ENCODE peak calls at places on chromosomes 2 and 18, in eight cellular contexts. Z, G, M, L, R, U, S and X are unnamed samples.

GRCh38 chr2:105755895-105756294 is 11.2 kb downstream of the NCK2 start:
- DNase-seq in Z (no peak), G (no peak), R (no peak), M (no peak), L (no peak), U (no peak), S (no peak), X (no peak)

GRCh38 chr2:233855345-233855744 is 1.0 kb upstream of the HJURP start:
- DNase-seq in R (no peak), G (no peak), U (no peak), M (no peak), Z (no peak), L (no peak), S (no peak), X (no peak)

GRCh38 chr18:37274309-37274987 is 291.1 kb downstream of the CELF4 start:
- DNase-seq in S (no peak), M (no peak), U (no peak), R (no peak), L (no peak), Z (no peak), G (no peak), X (no peak)

GRCh38 chr2:240643093-240643810 is 18.0 kb downstream of the GPR35 start:
- DNase-seq in Z (no peak), M (no peak), R (no peak), U (peak; percentile 10), L (no peak), S (peak; percentile 8), G (no peak), X (no peak)

GRCh38 chr2:21822505-21822904 is 698.7 kb downstream of the TDRD15 start:
- DNase-seq in M (no peak), U (no peak), R (no peak), Z (no peak), S (no peak), G (no peak), L (peak; percentile 26), X (no peak)

GRCh38 chr18:2847341-2848144 is 737 bp downstream of the EMILIN2 start:
- DNase-seq in M (peak; percentile 23), L (peak; percentile 31), R (no peak), U (peak; percentile 50), S (peak; percentile 46), G (peak; percentile 45), Z (no peak), X (no peak)

GRCh38 chr18:59669872-59670657 is 27.2 kb downstream of the CCBE1 start:
- DNase-seq in G (no peak), R (no peak), Z (no peak), M (no peak), U (no peak), L (no peak), S (no peak), X (no peak)

GRCh38 chr2:23757686-23758433 is 169.1 kb downstream of the ATAD2B start:
- DNase-seq in Z (peak; percentile 51), S (peak; percentile 46), G (no peak), R (no peak), L (no peak), U (no peak), M (peak; percentile 44), X (peak; percentile 80)

GRCh38 chr2:80304522-80304878 is at the start of gene LRRTM1:
- DNase-seq in L (peak; percentile 71), R (no peak), M (no peak), Z (no peak), G (no peak), U (no peak), S (peak; percentile 26), X (no peak)

GRCh38 chr2:151967829-151968722 is 130.8 kb downstream of the CACNB4 start:
- DNase-seq in R (no peak), Z (no peak), M (no peak), U (no peak), S (no peak), L (no peak), G (no peak), X (no peak)

GRCh38 chr2:100906131-100906530 is 86.2 kb downstream of the NPAS2 start:
- DNase-seq in Z (no peak), M (no peak), G (no peak), U (no peak), L (no peak), S (no peak), R (no peak), X (no peak)

GRCh38 chr2:205695460-205695979 is 13.2 kb downstream of the NRP2 start:
- DNase-seq in R (no peak), Z (no peak), L (no peak), G (no peak), M (no peak), U (no peak), S (peak; percentile 55), X (peak; percentile 46)

GRCh38 chr18:32091724-32092421 is at the start of gene RNF138:
- DNase-seq in L (peak; percentile 88), G (peak; percentile 43), S (peak; percentile 87), Z (peak; percentile 80), U (peak; percentile 84), M (peak; percentile 76), R (peak; percentile 78), X (peak; percentile 85)

GRCh38 chr2:207720517-207721187 is 9.2 kb downstream of the CCNYL1 start:
- DNase-seq in Z (peak; percentile 18), R (no peak), M (no peak), L (no peak), G (no peak), U (no peak), S (no peak), X (no peak)